ENCODE peak calls at places on chromosomes 3 and 15, in seven cellular contexts. One of them, this sample, is unnamed.

GRCh38 chr3:16803019-16803418 is 81.7 kb upstream of the PLCL2 start:
- DNase-seq in GM23338: no peak
- DNase-seq in colonic mucosa: no peak
- DNase-seq in mammary epithelial cell: no peak
- DNase-seq in mesendoderm: no peak
- DNase-seq in CD8-positive, alpha-beta memory T cell: no peak
- DNase-seq in H1: no peak
- DNase-seq in this sample: no peak

GRCh38 chr15:64740361-64741170 is 34.8 kb downstream of the RBPMS2 start:
- DNase-seq in GM23338: no peak
- DNase-seq in colonic mucosa: peak; percentile 48
- DNase-seq in mammary epithelial cell: peak; percentile 50
- DNase-seq in mesendoderm: no peak
- DNase-seq in CD8-positive, alpha-beta memory T cell: no peak
- DNase-seq in H1: no peak
- DNase-seq in this sample: no peak

GRCh38 chr3:50617096-50617791 is at the start of gene MAPKAPK3:
- DNase-seq in GM23338: no peak
- DNase-seq in colonic mucosa: peak; percentile 71
- DNase-seq in mammary epithelial cell: no peak
- DNase-seq in mesendoderm: no peak
- DNase-seq in CD8-positive, alpha-beta memory T cell: peak; percentile 69
- DNase-seq in H1: no peak
- DNase-seq in this sample: no peak

GRCh38 chr15:71295242-71296031 is 180.2 kb downstream of the THSD4 start:
- DNase-seq in GM23338: no peak
- DNase-seq in colonic mucosa: peak; percentile 35
- DNase-seq in mammary epithelial cell: peak; percentile 100
- DNase-seq in mesendoderm: peak; percentile 30
- DNase-seq in CD8-positive, alpha-beta memory T cell: no peak
- DNase-seq in H1: no peak
- DNase-seq in this sample: no peak

GRCh38 chr15:95853350-95853749 is 477.1 kb upstream of the NR2F2 start:
- DNase-seq in GM23338: no peak
- DNase-seq in colonic mucosa: no peak
- DNase-seq in mammary epithelial cell: no peak
- DNase-seq in mesendoderm: no peak
- DNase-seq in CD8-positive, alpha-beta memory T cell: no peak
- DNase-seq in H1: no peak
- DNase-seq in this sample: no peak

GRCh38 chr15:38972831-38973230 is 408.2 kb upstream of the RASGRP1 start:
- DNase-seq in GM23338: no peak
- DNase-seq in colonic mucosa: no peak
- DNase-seq in mammary epithelial cell: no peak
- DNase-seq in mesendoderm: no peak
- DNase-seq in CD8-positive, alpha-beta memory T cell: no peak
- DNase-seq in H1: no peak
- DNase-seq in this sample: no peak

GRCh38 chr3:167675835-167676234 is 22.1 kb upstream of the WDR49 start:
- DNase-seq in GM23338: no peak
- DNase-seq in colonic mucosa: no peak
- DNase-seq in mammary epithelial cell: no peak
- DNase-seq in mesendoderm: no peak
- DNase-seq in CD8-positive, alpha-beta memory T cell: no peak
- DNase-seq in H1: no peak
- DNase-seq in this sample: no peak

GRCh38 chr15:65914981-65915925 is 46.0 kb downstream of the RAB11A start:
- DNase-seq in GM23338: no peak
- DNase-seq in colonic mucosa: no peak
- DNase-seq in mammary epithelial cell: no peak
- DNase-seq in mesendoderm: no peak
- DNase-seq in CD8-positive, alpha-beta memory T cell: no peak
- DNase-seq in H1: no peak
- DNase-seq in this sample: no peak

GRCh38 chr3:167886690-167887089 is 151.2 kb downstream of the SERPINI1 start:
- DNase-seq in GM23338: no peak
- DNase-seq in colonic mucosa: no peak
- DNase-seq in mammary epithelial cell: no peak
- DNase-seq in mesendoderm: no peak
- DNase-seq in CD8-positive, alpha-beta memory T cell: no peak
- DNase-seq in H1: no peak
- DNase-seq in this sample: no peak

GRCh38 chr15:95097366-95097765 is 866.0 kb downstream of the MCTP2 start:
- DNase-seq in GM23338: no peak
- DNase-seq in colonic mucosa: no peak
- DNase-seq in mammary epithelial cell: no peak
- DNase-seq in mesendoderm: no peak
- DNase-seq in CD8-positive, alpha-beta memory T cell: no peak
- DNase-seq in H1: no peak
- DNase-seq in this sample: no peak

GRCh38 chr3:44506556-44506955 is 29.1 kb upstream of the ZNF445 start:
- DNase-seq in GM23338: no peak
- DNase-seq in colonic mucosa: no peak
- DNase-seq in mammary epithelial cell: no peak
- DNase-seq in mesendoderm: no peak
- DNase-seq in CD8-positive, alpha-beta memory T cell: no peak
- DNase-seq in H1: no peak
- DNase-seq in this sample: no peak

GRCh38 chr3:152578769-152579168 is 256.2 kb upstream of the P2RY1 start:
- DNase-seq in GM23338: no peak
- DNase-seq in colonic mucosa: no peak
- DNase-seq in mammary epithelial cell: no peak
- DNase-seq in mesendoderm: no peak
- DNase-seq in CD8-positive, alpha-beta memory T cell: no peak
- DNase-seq in H1: no peak
- DNase-seq in this sample: no peak

GRCh38 chr3:112752092-112752512 is 94.6 kb downstream of the CD200R1L start:
- DNase-seq in GM23338: no peak
- DNase-seq in colonic mucosa: no peak
- DNase-seq in mammary epithelial cell: no peak
- DNase-seq in mesendoderm: no peak
- DNase-seq in CD8-positive, alpha-beta memory T cell: no peak
- DNase-seq in H1: no peak
- DNase-seq in this sample: no peak

GRCh38 chr15:75207618-75208500 is 6.2 kb downstream of the C15orf39 start:
- DNase-seq in GM23338: no peak
- DNase-seq in colonic mucosa: no peak
- DNase-seq in mammary epithelial cell: no peak
- DNase-seq in mesendoderm: no peak
- DNase-seq in CD8-positive, alpha-beta memory T cell: no peak
- DNase-seq in H1: no peak
- DNase-seq in this sample: no peak
- H3K36me3 ChIP-seq in GM23338: peaks cover 14% of the 10 kb centered on the region
- H3K36me3 ChIP-seq in colonic mucosa: peaks cover 23% of the 10 kb centered on the region
- H3K36me3 ChIP-seq in mammary epithelial cell: peaks cover 24% of the 10 kb centered on the region
- H3K36me3 ChIP-seq in mesendoderm: peaks cover 15% of the 10 kb centered on the region
- H3K36me3 ChIP-seq in CD8-positive, alpha-beta memory T cell: peaks cover 35% of the 10 kb centered on the region
- H3K36me3 ChIP-seq in H1: peaks cover 27% of the 10 kb centered on the region
- H3K36me3 ChIP-seq in this sample: peaks cover 63% of the 10 kb centered on the region

GRCh38 chr3:72145506-72146380 is 360.8 kb upstream of the PROK2 start:
- DNase-seq in GM23338: peak; percentile 18
- DNase-seq in colonic mucosa: no peak
- DNase-seq in mammary epithelial cell: peak; percentile 2
- DNase-seq in mesendoderm: peak; percentile 65
- DNase-seq in CD8-positive, alpha-beta memory T cell: no peak
- DNase-seq in H1: no peak
- DNase-seq in this sample: no peak
- H3K27ac ChIP-seq in GM23338: no peak overlapping the region
- H3K27ac ChIP-seq in colonic mucosa: no peak overlapping the region
- H3K27ac ChIP-seq in mammary epithelial cell: no peak overlapping the region
- H3K27ac ChIP-seq in mesendoderm: no peak overlapping the region
- H3K27ac ChIP-seq in CD8-positive, alpha-beta memory T cell: no peak overlapping the region
- H3K27ac ChIP-seq in H1: no peak overlapping the region
- H3K27ac ChIP-seq in this sample: no peak overlapping the region

GRCh38 chr3:108132727-108133373 is 42.0 kb upstream of the CD47 start:
- DNase-seq in GM23338: no peak
- DNase-seq in colonic mucosa: no peak
- DNase-seq in mammary epithelial cell: peak; percentile 82
- DNase-seq in mesendoderm: no peak
- DNase-seq in CD8-positive, alpha-beta memory T cell: no peak
- DNase-seq in H1: no peak
- DNase-seq in this sample: no peak
- H3K36me3 ChIP-seq in GM23338: no peaks in the 10 kb centered on the region
- H3K36me3 ChIP-seq in colonic mucosa: no peaks in the 10 kb centered on the region
- H3K36me3 ChIP-seq in mammary epithelial cell: no peaks in the 10 kb centered on the region
- H3K36me3 ChIP-seq in mesendoderm: no peaks in the 10 kb centered on the region
- H3K36me3 ChIP-seq in CD8-positive, alpha-beta memory T cell: no peaks in the 10 kb centered on the region
- H3K36me3 ChIP-seq in H1: no peaks in the 10 kb centered on the region
- H3K36me3 ChIP-seq in this sample: no peaks in the 10 kb centered on the region

GRCh38 chr3:94314218-94314883 is 251.5 kb downstream of the NSUN3 start:
- DNase-seq in GM23338: no peak
- DNase-seq in colonic mucosa: no peak
- DNase-seq in mammary epithelial cell: no peak
- DNase-seq in mesendoderm: no peak
- DNase-seq in CD8-positive, alpha-beta memory T cell: no peak
- DNase-seq in H1: no peak
- DNase-seq in this sample: no peak

GRCh38 chr3:94310736-94311135 is 247.9 kb downstream of the NSUN3 start:
- DNase-seq in GM23338: no peak
- DNase-seq in colonic mucosa: no peak
- DNase-seq in mammary epithelial cell: no peak
- DNase-seq in mesendoderm: peak; percentile 11
- DNase-seq in CD8-positive, alpha-beta memory T cell: no peak
- DNase-seq in H1: no peak
- DNase-seq in this sample: no peak

GRCh38 chr3:94308767-94309166 is 245.9 kb downstream of the NSUN3 start:
- DNase-seq in GM23338: no peak
- DNase-seq in colonic mucosa: no peak
- DNase-seq in mammary epithelial cell: no peak
- DNase-seq in mesendoderm: peak; percentile 26
- DNase-seq in CD8-positive, alpha-beta memory T cell: no peak
- DNase-seq in H1: no peak
- DNase-seq in this sample: no peak

GRCh38 chr3:94307588-94307987 is 244.7 kb downstream of the NSUN3 start:
- DNase-seq in GM23338: no peak
- DNase-seq in colonic mucosa: no peak
- DNase-seq in mammary epithelial cell: peak; percentile 29
- DNase-seq in mesendoderm: no peak
- DNase-seq in CD8-positive, alpha-beta memory T cell: no peak
- DNase-seq in H1: no peak
- DNase-seq in this sample: no peak

GRCh38 chr3:94311651-94312050 is 248.8 kb downstream of the NSUN3 start:
- DNase-seq in GM23338: no peak
- DNase-seq in colonic mucosa: no peak
- DNase-seq in mammary epithelial cell: no peak
- DNase-seq in mesendoderm: no peak
- DNase-seq in CD8-positive, alpha-beta memory T cell: no peak
- DNase-seq in H1: no peak
- DNase-seq in this sample: no peak
- H3K27ac ChIP-seq in GM23338: no peak overlapping the region
- H3K27ac ChIP-seq in colonic mucosa: no peak overlapping the region
- H3K27ac ChIP-seq in mammary epithelial cell: no peak overlapping the region
- H3K27ac ChIP-seq in mesendoderm: no peak overlapping the region
- H3K27ac ChIP-seq in CD8-positive, alpha-beta memory T cell: no peak overlapping the region
- H3K27ac ChIP-seq in H1: no peak overlapping the region
- H3K27ac ChIP-seq in this sample: no peak overlapping the region